ENCODE peak calls at places on chromosomes 5 and 9, in ten cellular contexts. One of them, this sample, is unnamed.

GRCh38 chr9:95822583-95823431 is 52.7 kb upstream of the ERCC6L2 start:
- DNase-seq in GM23248: peak; percentile 72
- DNase-seq in SK-N-SH: no peak
- DNase-seq in K562: no peak
- DNase-seq in mammary epithelial cell: peak; percentile 73
- DNase-seq in fibroblast of lung: peak; percentile 96
- DNase-seq in PC-3: peak; percentile 89
- DNase-seq in astrocyte: peak; percentile 98
- DNase-seq in GM23338: no peak
- DNase-seq in GM12878: peak; percentile 84
- DNase-seq in this sample: peak; percentile 53

GRCh38 chr5:179132586-179133355 is 72.6 kb downstream of the ZNF354C start:
- DNase-seq in GM23248: peak; percentile 25
- DNase-seq in SK-N-SH: no peak
- DNase-seq in K562: no peak
- DNase-seq in mammary epithelial cell: no peak
- DNase-seq in fibroblast of lung: no peak
- DNase-seq in PC-3: no peak
- DNase-seq in astrocyte: no peak
- DNase-seq in GM23338: no peak
- DNase-seq in GM12878: no peak
- DNase-seq in this sample: no peak

GRCh38 chr9:93978498-93978897 is 23.3 kb upstream of the BARX1 start:
- DNase-seq in GM23248: peak; percentile 30
- DNase-seq in SK-N-SH: no peak
- DNase-seq in K562: no peak
- DNase-seq in mammary epithelial cell: no peak
- DNase-seq in fibroblast of lung: peak; percentile 23
- DNase-seq in PC-3: peak; percentile 11
- DNase-seq in astrocyte: no peak
- DNase-seq in GM23338: no peak
- DNase-seq in GM12878: no peak
- DNase-seq in this sample: no peak

GRCh38 chr5:72244862-72245371 is 75.1 kb downstream of the MRPS27 start:
- DNase-seq in GM23248: peak; percentile 78
- DNase-seq in SK-N-SH: peak; percentile 43
- DNase-seq in K562: peak; percentile 31
- DNase-seq in mammary epithelial cell: no peak
- DNase-seq in fibroblast of lung: peak; percentile 66
- DNase-seq in PC-3: peak; percentile 49
- DNase-seq in astrocyte: peak; percentile 46
- DNase-seq in GM23338: peak; percentile 67
- DNase-seq in GM12878: no peak
- DNase-seq in this sample: no peak

GRCh38 chr9:132487351-132487791 is 77.4 kb downstream of the CFAP77 start:
- DNase-seq in GM23248: no peak
- DNase-seq in SK-N-SH: no peak
- DNase-seq in K562: no peak
- DNase-seq in mammary epithelial cell: no peak
- DNase-seq in fibroblast of lung: no peak
- DNase-seq in PC-3: no peak
- DNase-seq in astrocyte: no peak
- DNase-seq in GM23338: no peak
- DNase-seq in GM12878: no peak
- DNase-seq in this sample: no peak

GRCh38 chr9:127783111-127783621 is 2.7 kb upstream of the CDK9 start:
- DNase-seq in GM23248: no peak
- DNase-seq in SK-N-SH: no peak
- DNase-seq in K562: no peak
- DNase-seq in mammary epithelial cell: no peak
- DNase-seq in fibroblast of lung: no peak
- DNase-seq in PC-3: no peak
- DNase-seq in astrocyte: no peak
- DNase-seq in GM23338: no peak
- DNase-seq in GM12878: peak; percentile 73
- DNase-seq in this sample: no peak

GRCh38 chr5:147223951-147224791 is 10.7 kb upstream of the STK32A start:
- DNase-seq in GM23248: peak; percentile 68
- DNase-seq in SK-N-SH: peak; percentile 69
- DNase-seq in K562: peak; percentile 12
- DNase-seq in mammary epithelial cell: peak; percentile 21
- DNase-seq in fibroblast of lung: peak; percentile 64
- DNase-seq in PC-3: peak; percentile 55
- DNase-seq in astrocyte: peak; percentile 32
- DNase-seq in GM23338: peak; percentile 73
- DNase-seq in GM12878: no peak
- DNase-seq in this sample: no peak

GRCh38 chr9:114037961-114038723 is 40.0 kb downstream of the AMBP start:
- DNase-seq in GM23248: no peak
- DNase-seq in SK-N-SH: no peak
- DNase-seq in K562: no peak
- DNase-seq in mammary epithelial cell: no peak
- DNase-seq in fibroblast of lung: no peak
- DNase-seq in PC-3: no peak
- DNase-seq in astrocyte: no peak
- DNase-seq in GM23338: peak; percentile 78
- DNase-seq in GM12878: no peak
- DNase-seq in this sample: no peak

GRCh38 chr9:77848897-77849296 is 182.7 kb downstream of the GNAQ start:
- DNase-seq in GM23248: peak; percentile 96
- DNase-seq in SK-N-SH: no peak
- DNase-seq in K562: no peak
- DNase-seq in mammary epithelial cell: peak; percentile 78
- DNase-seq in fibroblast of lung: peak; percentile 92
- DNase-seq in PC-3: peak; percentile 24
- DNase-seq in astrocyte: peak; percentile 91
- DNase-seq in GM23338: no peak
- DNase-seq in GM12878: no peak
- DNase-seq in this sample: no peak

GRCh38 chr5:66174338-66174737 is 30.2 kb downstream of the SREK1 start:
- DNase-seq in GM23248: peak; percentile 59
- DNase-seq in SK-N-SH: no peak
- DNase-seq in K562: no peak
- DNase-seq in mammary epithelial cell: no peak
- DNase-seq in fibroblast of lung: peak; percentile 58
- DNase-seq in PC-3: peak; percentile 21
- DNase-seq in astrocyte: no peak
- DNase-seq in GM23338: peak; percentile 28
- DNase-seq in GM12878: no peak
- DNase-seq in this sample: no peak

GRCh38 chr5:103669615-103670014 is 107.0 kb upstream of the NUDT12 start:
- DNase-seq in GM23248: no peak
- DNase-seq in SK-N-SH: no peak
- DNase-seq in K562: no peak
- DNase-seq in mammary epithelial cell: no peak
- DNase-seq in fibroblast of lung: no peak
- DNase-seq in PC-3: no peak
- DNase-seq in astrocyte: no peak
- DNase-seq in GM23338: no peak
- DNase-seq in GM12878: no peak
- DNase-seq in this sample: no peak

GRCh38 chr5:21236896-21237830 is 1249.2 kb upstream of the CDH18 start:
- DNase-seq in GM23248: no peak
- DNase-seq in SK-N-SH: no peak
- DNase-seq in K562: no peak
- DNase-seq in mammary epithelial cell: peak; percentile 79
- DNase-seq in fibroblast of lung: peak; percentile 63
- DNase-seq in PC-3: peak; percentile 49
- DNase-seq in astrocyte: peak; percentile 70
- DNase-seq in GM23338: no peak
- DNase-seq in GM12878: no peak
- DNase-seq in this sample: no peak

GRCh38 chr5:32071351-32071944 is 102.7 kb downstream of the GOLPH3 start:
- DNase-seq in GM23248: peak; percentile 66
- DNase-seq in SK-N-SH: no peak
- DNase-seq in K562: no peak
- DNase-seq in mammary epithelial cell: peak; percentile 78
- DNase-seq in fibroblast of lung: no peak
- DNase-seq in PC-3: peak; percentile 82
- DNase-seq in astrocyte: peak; percentile 31
- DNase-seq in GM23338: no peak
- DNase-seq in GM12878: no peak
- DNase-seq in this sample: no peak

GRCh38 chr9:72442212-72442607 is 77.2 kb upstream of the ZFAND5 start:
- DNase-seq in GM23248: peak; percentile 91
- DNase-seq in SK-N-SH: no peak
- DNase-seq in K562: no peak
- DNase-seq in mammary epithelial cell: peak; percentile 75
- DNase-seq in fibroblast of lung: peak; percentile 53
- DNase-seq in PC-3: peak; percentile 84
- DNase-seq in astrocyte: peak; percentile 93
- DNase-seq in GM23338: peak; percentile 44
- DNase-seq in GM12878: no peak
- DNase-seq in this sample: peak; percentile 89

GRCh38 chr9:133558191-133559126 is 24.0 kb downstream of the ADAMTSL2 start:
- DNase-seq in GM23248: peak; percentile 95
- DNase-seq in SK-N-SH: peak; percentile 91
- DNase-seq in K562: peak; percentile 67
- DNase-seq in mammary epithelial cell: peak; percentile 20
- DNase-seq in fibroblast of lung: peak; percentile 69
- DNase-seq in PC-3: peak; percentile 52
- DNase-seq in astrocyte: peak; percentile 78
- DNase-seq in GM23338: no peak
- DNase-seq in GM12878: peak; percentile 32
- DNase-seq in this sample: no peak
- H3K4me3 ChIP-seq in GM23248: peak overlapping the region; percentile 47
- H3K4me3 ChIP-seq in SK-N-SH: peak overlapping the region; percentile 17
- H3K4me3 ChIP-seq in K562: no peak overlapping the region
- H3K4me3 ChIP-seq in mammary epithelial cell: no peak overlapping the region
- H3K4me3 ChIP-seq in fibroblast of lung: peak overlapping the region; percentile 14
- H3K4me3 ChIP-seq in PC-3: no peak overlapping the region
- H3K4me3 ChIP-seq in astrocyte: peak overlapping the region; percentile 39
- H3K4me3 ChIP-seq in GM23338: no peak overlapping the region
- H3K4me3 ChIP-seq in GM12878: peak overlapping the region; percentile 35
- H3K4me3 ChIP-seq in this sample: no peak overlapping the region

DNA sequence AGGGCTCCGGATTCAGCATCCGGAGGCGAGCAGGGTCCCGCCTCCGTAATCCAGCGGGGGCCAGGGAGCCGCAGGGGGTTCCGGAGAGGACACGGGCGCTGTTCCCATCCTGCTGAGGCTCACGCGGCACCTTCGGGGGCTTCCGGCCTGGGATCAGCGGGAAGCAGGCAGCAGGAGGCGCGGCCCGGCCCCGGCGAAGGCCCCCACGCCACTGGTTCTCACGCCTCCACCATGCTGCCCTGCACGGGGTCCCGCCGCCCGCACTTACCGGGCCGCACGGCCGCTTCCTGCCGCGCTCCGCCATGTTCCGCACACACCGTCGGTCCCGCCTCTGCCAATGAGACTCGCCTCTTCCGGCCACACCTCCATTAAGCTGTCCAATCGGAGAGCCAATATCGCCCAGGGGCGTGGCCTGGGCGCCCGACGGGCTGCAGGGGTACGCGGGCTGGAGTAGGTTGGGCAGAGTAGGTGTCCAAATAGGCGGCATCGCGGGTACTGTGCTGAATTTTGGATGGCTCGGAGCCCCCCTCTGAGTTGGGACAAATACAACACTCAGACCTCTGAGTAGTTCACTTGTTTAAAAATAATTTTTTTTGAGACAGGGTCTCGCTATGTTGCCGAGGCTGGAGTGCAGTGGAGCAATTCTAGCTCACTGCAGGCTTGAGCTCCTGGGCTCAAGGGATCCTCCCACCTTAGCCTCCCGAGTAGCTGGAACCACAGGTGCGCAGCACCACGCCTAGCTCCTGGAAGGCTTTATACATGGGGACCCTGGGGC is at the start of gene SPOUT1:
- DNase-seq in GM23248: peak; percentile 97
- DNase-seq in SK-N-SH: peak; percentile 98
- DNase-seq in K562: peak; percentile 99
- DNase-seq in mammary epithelial cell: peak; percentile 91
- DNase-seq in fibroblast of lung: peak; percentile 86
- DNase-seq in PC-3: peak; percentile 95
- DNase-seq in astrocyte: peak; percentile 76
- DNase-seq in GM23338: peak; percentile 96
- DNase-seq in GM12878: peak; percentile 77
- DNase-seq in this sample: peak; percentile 96
- H2AFZ ChIP-seq in GM23248: peak within 1 kb of the TSS; percentile 83
- H2AFZ ChIP-seq in SK-N-SH: peak within 1 kb of the TSS; percentile 71
- H2AFZ ChIP-seq in K562: peak within 1 kb of the TSS; percentile 82
- H2AFZ ChIP-seq in mammary epithelial cell: peak within 1 kb of the TSS; percentile 89
- H2AFZ ChIP-seq in fibroblast of lung: peak within 1 kb of the TSS; percentile 81
- H2AFZ ChIP-seq in PC-3: peak within 1 kb of the TSS; percentile 65
- H2AFZ ChIP-seq in astrocyte: peak within 1 kb of the TSS; percentile 71
- H2AFZ ChIP-seq in GM23338: peak within 1 kb of the TSS; percentile 84
- H2AFZ ChIP-seq in GM12878: peak within 1 kb of the TSS; percentile 85
- H2AFZ ChIP-seq in this sample: peak within 1 kb of the TSS; percentile 86

GRCh38 chr9:115261656-115262081 is 143.7 kb upstream of the TNC start:
- DNase-seq in GM23248: peak; percentile 74
- DNase-seq in SK-N-SH: no peak
- DNase-seq in K562: no peak
- DNase-seq in mammary epithelial cell: peak; percentile 75
- DNase-seq in fibroblast of lung: no peak
- DNase-seq in PC-3: peak; percentile 85
- DNase-seq in astrocyte: peak; percentile 40
- DNase-seq in GM23338: no peak
- DNase-seq in GM12878: no peak
- DNase-seq in this sample: no peak
- H3K4me3 ChIP-seq in GM23248: no peak overlapping the region
- H3K4me3 ChIP-seq in SK-N-SH: no peak overlapping the region
- H3K4me3 ChIP-seq in K562: no peak overlapping the region
- H3K4me3 ChIP-seq in mammary epithelial cell: no peak overlapping the region
- H3K4me3 ChIP-seq in fibroblast of lung: no peak overlapping the region
- H3K4me3 ChIP-seq in PC-3: peak overlapping the region; percentile 38
- H3K4me3 ChIP-seq in astrocyte: no peak overlapping the region
- H3K4me3 ChIP-seq in GM23338: no peak overlapping the region
- H3K4me3 ChIP-seq in GM12878: no peak overlapping the region
- H3K4me3 ChIP-seq in this sample: no peak overlapping the region

GRCh38 chr9:25556535-25556934 is 121.7 kb downstream of the TUSC1 start:
- DNase-seq in GM23248: no peak
- DNase-seq in SK-N-SH: no peak
- DNase-seq in K562: no peak
- DNase-seq in mammary epithelial cell: no peak
- DNase-seq in fibroblast of lung: no peak
- DNase-seq in PC-3: no peak
- DNase-seq in astrocyte: no peak
- DNase-seq in GM23338: no peak
- DNase-seq in GM12878: no peak
- DNase-seq in this sample: no peak

GRCh38 chr9:25557645-25558300 is 120.5 kb downstream of the TUSC1 start:
- DNase-seq in GM23248: no peak
- DNase-seq in SK-N-SH: no peak
- DNase-seq in K562: no peak
- DNase-seq in mammary epithelial cell: no peak
- DNase-seq in fibroblast of lung: no peak
- DNase-seq in PC-3: no peak
- DNase-seq in astrocyte: no peak
- DNase-seq in GM23338: no peak
- DNase-seq in GM12878: no peak
- DNase-seq in this sample: no peak

DNA sequence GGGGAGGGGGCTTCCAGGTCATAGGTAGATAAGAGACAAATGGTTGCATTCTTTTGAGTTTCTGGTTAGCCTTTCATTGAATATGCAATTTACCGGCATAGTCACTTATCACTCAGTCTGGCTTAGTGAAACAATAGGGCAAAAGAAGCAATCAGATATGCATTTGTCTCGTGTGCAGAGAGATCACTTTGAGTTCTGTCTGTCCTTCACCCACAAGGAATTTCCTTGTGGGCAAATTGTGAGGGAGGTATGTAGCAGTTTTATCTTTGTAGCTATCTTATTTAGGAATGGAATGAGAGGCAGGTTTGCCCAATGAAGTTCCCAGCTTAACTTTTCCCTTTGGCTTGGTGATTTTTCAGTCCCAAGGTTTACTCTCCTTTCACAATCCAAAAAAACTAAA is 116.1 kb downstream of the TUSC1 start:
- DNase-seq in GM23248: no peak
- DNase-seq in SK-N-SH: no peak
- DNase-seq in K562: no peak
- DNase-seq in mammary epithelial cell: no peak
- DNase-seq in fibroblast of lung: no peak
- DNase-seq in PC-3: no peak
- DNase-seq in astrocyte: no peak
- DNase-seq in GM23338: no peak
- DNase-seq in GM12878: no peak
- DNase-seq in this sample: no peak
- H2AFZ ChIP-seq in GM23248: no peak overlapping the region
- H2AFZ ChIP-seq in SK-N-SH: no peak overlapping the region
- H2AFZ ChIP-seq in K562: no peak overlapping the region
- H2AFZ ChIP-seq in mammary epithelial cell: no peak overlapping the region
- H2AFZ ChIP-seq in fibroblast of lung: no peak overlapping the region
- H2AFZ ChIP-seq in PC-3: no peak overlapping the region
- H2AFZ ChIP-seq in astrocyte: no peak overlapping the region
- H2AFZ ChIP-seq in GM23338: peak overlapping the region; percentile 38
- H2AFZ ChIP-seq in GM12878: no peak overlapping the region
- H2AFZ ChIP-seq in this sample: no peak overlapping the region